ENCODE peak calls at places on chromosome 13, in five cellular contexts. Z is HFF-Myc, Q is heart right ventricle, P is ovary, B is fibroblast of lung. J is an unnamed sample.

GRCh38 chr13:92896842-92897241 is 329.8 kb upstream of the GPC6 start:
- DNase-seq in P (no peak), Q (no peak), Z (no peak), B (peak), J (no peak)

GRCh38 chr13:34523401-34523800 is 418.7 kb upstream of the NBEA start:
- DNase-seq in Z (no peak), P (no peak), Q (no peak), B (peak), J (no peak)

GRCh38 chr13:98475521-98475920 is 101.4 kb downstream of the STK24 start:
- DNase-seq in Z (no peak), Q (no peak), P (no peak), B (no peak), J (peak)

GRCh38 chr13:99176309-99177276 is 24.1 kb upstream of the UBAC2 start:
- DNase-seq in P (peak), Z (no peak), Q (peak), B (peak), J (peak)

GRCh38 chr13:27261376-27261775 is 9.3 kb upstream of the RASL11A start:
- DNase-seq in P (no peak), B (no peak), Q (no peak), Z (no peak), J (no peak)

GRCh38 chr13:32946558-32946957 is 69.7 kb upstream of the KL start:
- DNase-seq in Z (no peak), B (no peak), P (no peak), Q (no peak), J (no peak)

GRCh38 chr13:33289966-33290365 is 4.4 kb upstream of the STARD13 start:
- DNase-seq in Q (no peak), P (no peak), B (peak), Z (no peak), J (no peak)

GRCh38 chr13:91153372-91153771 is 194.1 kb upstream of the MIR17HG start:
- DNase-seq in Q (no peak), Z (no peak), P (no peak), B (peak), J (no peak)

GRCh38 chr13:29925457-29925856 is 75.0 kb upstream of the UBL3 start:
- DNase-seq in B (peak), Q (peak), P (peak), Z (no peak), J (no peak)

GRCh38 chr13:96130818-96131217 is 40.9 kb downstream of the HS6ST3 start:
- DNase-seq in Q (no peak), Z (no peak), B (no peak), P (no peak), J (no peak)

GRCh38 chr13:90792335-90792734 is 555.2 kb upstream of the MIR17HG start:
- DNase-seq in Q (no peak), Z (no peak), P (no peak), B (peak), J (no peak)

GRCh38 chr13:76036176-76036575 is 400.0 kb downstream of the LMO7 start:
- DNase-seq in Q (no peak), B (no peak), Z (no peak), P (no peak), J (no peak)

GRCh38 chr13:42883771-42884170 is 102.4 kb downstream of the FAM216B start:
- DNase-seq in B (peak), Z (peak), Q (no peak), P (no peak), J (peak)

GRCh38 chr13:86714495-86714894 is 915.3 kb upstream of the SLITRK6 start:
- DNase-seq in B (no peak), P (no peak), Z (no peak), Q (no peak), J (no peak)

DNA sequence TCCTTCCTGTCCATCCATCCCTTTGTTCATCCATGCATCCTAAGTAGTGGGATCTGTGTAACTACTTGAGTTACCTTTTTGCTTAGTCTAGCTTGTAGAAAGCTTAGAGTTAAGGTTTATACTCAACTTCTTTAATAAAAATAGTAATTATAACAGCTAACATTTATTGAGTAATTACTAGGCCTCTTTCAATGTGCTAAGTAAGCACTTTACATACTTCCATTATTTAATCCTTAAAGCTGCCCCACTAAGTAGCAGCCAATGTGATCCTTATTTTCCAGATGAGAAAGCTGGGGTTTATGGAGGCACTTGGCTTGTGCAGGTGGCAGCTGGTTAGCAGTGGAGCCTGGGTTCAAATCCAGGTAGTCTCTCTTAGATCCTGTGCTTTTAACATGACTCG is 182.9 kb downstream of the FGF9 start:
- DNase-seq in Z (no peak), B (no peak), Q (no peak), P (no peak), J (no peak)
- TF ChIP-seq CTCF in Z (no peak), B (no peak), Q (no peak), P (no peak), J (no peak)

GRCh38 chr13:44048326-44048725 is 168.6 kb downstream of the LACC1 start:
- DNase-seq in Q (no peak), B (no peak), Z (no peak), P (no peak), J (no peak)
- TF ChIP-seq CTCF in Q (peak), B (no peak), Z (no peak), P (no peak), J (no peak)

DNA sequence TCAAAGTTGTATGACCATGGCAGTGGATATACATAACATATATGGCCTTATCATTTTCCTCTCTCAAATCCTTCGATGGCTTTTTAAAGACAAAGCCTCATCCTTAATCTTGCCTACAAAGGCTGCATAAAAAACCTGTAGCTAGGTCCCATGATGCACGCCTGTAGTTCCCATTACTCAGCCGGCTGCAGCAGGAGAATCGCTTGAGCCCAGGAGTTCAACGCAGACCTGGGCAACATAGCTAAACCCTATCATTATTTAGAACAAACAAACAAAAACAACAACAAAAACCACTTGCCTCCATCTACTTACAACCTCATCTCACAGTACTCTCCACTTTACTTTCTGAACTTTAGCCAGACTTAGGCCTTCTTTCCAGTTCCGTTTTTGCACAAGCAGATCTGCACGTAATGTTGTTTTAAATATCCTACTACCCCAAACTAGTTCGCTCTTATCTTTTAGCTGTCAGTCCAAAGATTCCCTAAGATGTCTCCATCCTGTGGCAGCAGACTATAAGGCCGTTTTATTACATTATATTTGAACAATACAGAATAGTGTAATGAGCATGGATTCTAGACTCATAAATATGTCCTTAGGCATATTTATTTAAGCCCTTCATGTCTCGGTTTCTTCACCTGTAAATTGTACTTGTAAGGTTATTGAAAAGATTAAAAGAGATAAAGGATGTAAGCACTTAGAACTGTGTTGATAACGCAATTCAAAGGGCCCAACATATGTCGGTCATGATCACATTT is 969 bp upstream of the POMP start:
- DNase-seq in Z (no peak), P (no peak), Q (no peak), B (peak), J (no peak)
- TF ChIP-seq CTCF in Z (no peak), P (no peak), Q (peak), B (no peak), J (no peak)

GRCh38 chr13:28531956-28532225 is 37.0 kb upstream of the FLT1 start:
- DNase-seq in Q (no peak), P (no peak), B (no peak), Z (no peak), J (no peak)

GRCh38 chr13:28533049-28533436 is 38.1 kb upstream of the FLT1 start:
- DNase-seq in B (no peak), Z (no peak), Q (peak), P (no peak), J (no peak)

GRCh38 chr13:28533441-28534166 is 38.7 kb upstream of the FLT1 start:
- DNase-seq in B (no peak), P (no peak), Q (no peak), Z (no peak), J (no peak)

GRCh38 chr13:28531195-28531955 is 36.4 kb upstream of the FLT1 start:
- DNase-seq in P (no peak), B (peak), Q (peak), Z (no peak), J (peak)

DNA sequence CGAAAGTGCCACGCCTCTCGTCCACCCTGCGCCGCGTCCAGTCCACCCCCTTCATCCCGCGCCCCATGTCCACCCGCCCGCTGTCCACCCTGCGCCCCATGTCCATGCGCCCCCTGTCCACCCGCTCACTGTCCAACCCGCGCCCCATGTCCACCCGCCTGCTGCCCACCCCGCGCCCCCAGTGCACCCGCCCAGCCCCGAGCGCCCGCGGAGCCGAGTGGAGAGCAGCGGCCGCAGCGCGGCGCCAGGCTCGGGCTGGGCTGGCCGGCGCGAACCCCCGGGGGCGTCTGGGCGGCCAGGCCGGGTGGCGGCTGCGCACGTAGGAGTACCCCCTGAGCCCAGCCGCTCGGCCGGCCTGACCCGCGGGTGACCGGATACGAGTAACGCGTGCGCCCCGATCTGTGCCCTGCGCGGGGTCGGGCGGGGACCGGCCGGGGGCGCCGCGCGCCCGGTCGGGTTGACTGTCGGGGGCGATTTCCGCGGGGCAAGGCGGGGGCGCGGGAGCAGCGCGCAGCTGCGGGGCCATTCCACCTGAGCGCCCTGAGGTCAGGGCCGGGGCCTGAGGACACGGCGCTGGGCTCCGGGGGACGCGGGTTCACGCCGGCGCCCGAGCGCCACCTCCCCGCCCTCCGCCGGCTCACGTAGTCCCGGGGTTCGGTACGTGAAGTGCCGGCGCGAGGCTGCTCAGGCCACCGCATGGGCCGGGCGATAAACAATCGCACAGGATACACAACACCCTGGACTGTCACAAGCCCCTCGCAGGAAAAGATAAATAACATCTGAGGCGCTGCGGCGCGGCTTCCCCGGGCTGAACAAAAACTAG is 37.5 kb upstream of the FLT1 start:
- DNase-seq in P (no peak), Q (peak), B (no peak), Z (no peak), J (peak)
- TF ChIP-seq CTCF in P (no peak), Q (no peak), B (no peak), Z (no peak), J (no peak)

GRCh38 chr13:59680429-59681024 is 483.2 kb downstream of the DIAPH3 start:
- DNase-seq in P (no peak), Q (no peak), Z (no peak), B (peak), J (no peak)
- TF ChIP-seq CTCF in P (no peak), Q (peak), Z (peak), B (peak), J (peak)

GRCh38 chr13:21060063-21060826 is 1.1 kb downstream of the LATS2 start:
- DNase-seq in Z (no peak), B (peak), Q (peak), P (peak), J (peak)

GRCh38 chr13:21060827-21061076 is 634 bp downstream of the LATS2 start:
- DNase-seq in P (peak), Z (no peak), Q (peak), B (no peak), J (peak)

GRCh38 chr13:21063031-21063430 is 1.6 kb upstream of the LATS2 start:
- DNase-seq in Z (no peak), P (no peak), B (no peak), Q (no peak), J (no peak)

GRCh38 chr13:21058361-21058760 is 3.0 kb downstream of the LATS2 start:
- DNase-seq in B (peak), Q (no peak), Z (no peak), P (no peak), J (no peak)

GRCh38 chr13:21061077-21061945 is at the start of gene LATS2:
- DNase-seq in Q (peak), B (peak), Z (peak), P (peak), J (peak)
- TF ChIP-seq CTCF in Q (peak), B (peak), Z (no peak), P (no peak), J (no peak)

DNA sequence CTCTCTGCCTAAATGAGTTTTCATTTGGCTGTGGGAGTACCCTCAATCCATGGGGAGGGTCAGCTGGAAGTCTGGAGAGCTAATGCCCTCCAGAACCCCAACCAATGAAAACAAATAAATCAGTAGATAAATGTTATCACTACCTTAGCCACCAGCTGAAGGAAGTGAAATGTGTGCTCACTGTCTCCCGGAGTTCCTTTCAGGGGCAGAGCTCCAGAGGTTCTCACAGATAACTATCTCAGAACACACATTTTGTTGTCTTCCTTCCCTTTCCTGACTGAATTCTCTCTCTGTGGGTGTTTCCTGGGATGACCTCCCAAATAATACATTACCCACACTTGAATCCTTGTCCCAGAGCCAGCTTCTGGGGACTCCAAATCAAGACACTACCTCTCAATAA is 779.6 kb downstream of the DIAPH3 start:
- DNase-seq in Q (no peak), P (no peak), B (no peak), Z (no peak), J (no peak)
- TF ChIP-seq CTCF in Q (no peak), P (no peak), B (no peak), Z (no peak), J (no peak)

DNA sequence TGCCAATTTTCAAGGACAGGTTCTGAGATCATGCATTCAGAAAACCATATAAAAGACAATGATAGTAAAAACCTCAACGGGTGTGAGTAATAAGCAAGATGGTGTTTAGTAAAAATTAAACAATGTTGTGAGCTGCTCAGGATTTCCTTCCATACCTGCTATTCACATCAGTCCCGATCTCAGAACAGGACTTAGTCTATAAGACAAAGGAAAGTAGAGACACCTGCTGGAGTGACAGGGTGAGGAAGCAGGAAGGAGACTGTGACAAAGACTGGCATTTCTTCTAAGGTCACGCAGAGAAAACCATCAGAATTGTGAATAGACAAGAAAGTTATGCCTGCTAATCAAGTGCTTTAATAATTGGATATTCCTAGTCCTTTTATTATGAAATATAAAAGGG is 648.0 kb downstream of the DACH1 start:
- DNase-seq in Z (no peak), Q (no peak), B (no peak), P (no peak), J (no peak)
- TF ChIP-seq CTCF in Z (no peak), Q (peak), B (no peak), P (no peak), J (peak)

J was measured in nephron progenitor cell.